ENCODE peak calls at places on chromosomes 5 and 9, in five cellular contexts. J is transverse colon, O is cerebellar nuclear complex, R is GM12865, E is cerebellum. L is an unnamed sample.

GRCh38 chr5:134958755-134959154 is 9.0 kb upstream of the CATSPER3 start:
- DNase-seq in J (no peak), O (no peak), R (no peak), E (no peak), L (no peak)

GRCh38 chr9:135566552-135566951 is 5.0 kb downstream of the PAEP start:
- DNase-seq in J (no peak), O (no peak), R (no peak), E (no peak), L (no peak)

GRCh38 chr9:86918556-86918955 is 28.8 kb downstream of the GAS1 start:
- DNase-seq in J (no peak), O (no peak), R (no peak), E (no peak), L (no peak)

GRCh38 chr9:89796606-89797005 is 191.8 kb downstream of the GADD45G start:
- DNase-seq in J (no peak), O (no peak), R (no peak), E (no peak), L (no peak)

GRCh38 chr9:125932012-125932411 is 184.8 kb downstream of the PBX3 start:
- DNase-seq in J (peak; percentile 18), O (no peak), R (no peak), E (peak; percentile 3), L (peak; percentile 20)

GRCh38 chr9:91177081-91177480 is 184.6 kb downstream of the AUH start:
- DNase-seq in J (peak; percentile 1), O (no peak), R (no peak), E (no peak), L (no peak)

GRCh38 chr5:93151896-93152295 is 429.1 kb downstream of the NR2F1-AS1 start:
- DNase-seq in J (no peak), O (no peak), R (no peak), E (no peak), L (no peak)

GRCh38 chr5:163508753-163509152 is 3.3 kb downstream of the MAT2B start:
- DNase-seq in J (no peak), O (no peak), R (no peak), E (no peak), L (no peak)

GRCh38 chr5:131252824-131253171 is 11.1 kb upstream of the CDC42SE2 start:
- DNase-seq in J (peak; percentile 80), O (no peak), R (peak; percentile 94), E (no peak), L (no peak)

GRCh38 chr5:93800988-93801811 is 59.8 kb upstream of the POU5F2 start:
- DNase-seq in J (no peak), O (no peak), R (peak; percentile 54), E (peak; percentile 39), L (peak; percentile 80)

GRCh38 chr9:129398901-129399300 is 220.8 kb upstream of the IER5L start:
- DNase-seq in J (no peak), O (no peak), R (no peak), E (no peak), L (no peak)

GRCh38 chr9:70292253-70292652 is 33.5 kb downstream of the SMC5 start:
- DNase-seq in J (no peak), O (no peak), R (no peak), E (no peak), L (no peak)

GRCh38 chr5:136143312-136143711 is 10.7 kb downstream of the SMAD5 start:
- DNase-seq in J (no peak), O (no peak), R (no peak), E (no peak), L (no peak)

GRCh38 chr9:76456202-76456926 is 2.6 kb upstream of the GCNT1 start:
- DNase-seq in J (peak; percentile 75), O (no peak), R (peak; percentile 42), E (no peak), L (no peak)

GRCh38 chr5:113764382-113764781 is 250.9 kb downstream of the YTHDC2 start:
- DNase-seq in J (no peak), O (no peak), R (no peak), E (no peak), L (no peak)

GRCh38 chr5:74971947-74972460 is 80.4 kb downstream of the GCNT4 start:
- DNase-seq in J (no peak), O (no peak), R (no peak), E (no peak), L (no peak)